ENCODE peak calls at places on chromosomes 5 and 9, in six cellular contexts. K is NCI-H1092 treated with DMSO at 0.1 percent for 48 hours, R is NAMALWA, U is GM12865, H is hippocampal formation, X is left colon. C is an unnamed sample.

GRCh38 chr5:90020575-90021535 is 388.7 kb downstream of the CETN3 start:
- DNase-seq in K (no peak), R (peak), U (peak), H (peak), X (no peak), C (peak)

GRCh38 chr5:100148239-100148638 is 386.9 kb upstream of the FAM174A start:
- DNase-seq in K (no peak), R (no peak), U (no peak), H (no peak), X (no peak), C (no peak)

GRCh38 chr5:39905356-39905755 is 480.6 kb upstream of the DAB2 start:
- DNase-seq in K (no peak), R (no peak), U (no peak), H (no peak), X (no peak), C (no peak)

GRCh38 chr5:94316916-94317838 is 301.2 kb downstream of the KIAA0825 start:
- DNase-seq in K (no peak), R (no peak), U (peak), H (no peak), X (no peak), C (no peak)

GRCh38 chr5:1193591-1193985 is 7.8 kb upstream of the SLC6A19 start:
- DNase-seq in K (no peak), R (no peak), U (no peak), H (no peak), X (peak), C (no peak)

GRCh38 chr9:88973281-88974045 is 17.8 kb upstream of the S1PR3 start:
- DNase-seq in K (no peak), R (no peak), U (no peak), H (no peak), X (no peak), C (no peak)

GRCh38 chr9:133023117-133023890 is 7.5 kb upstream of the GTF3C5 start:
- DNase-seq in K (no peak), R (peak), U (peak), H (no peak), X (peak), C (peak)

GRCh38 chr9:120891255-120891954 is 14.4 kb upstream of the PHF19 start:
- DNase-seq in K (no peak), R (no peak), U (no peak), H (no peak), X (no peak), C (no peak)

GRCh38 chr9:8660383-8660782 is 860.8 kb upstream of the DMAC1 start:
- DNase-seq in K (no peak), R (peak), U (no peak), H (no peak), X (peak), C (no peak)

GRCh38 chr5:37121027-37121426 is 128.1 kb downstream of the CPLANE1 start:
- DNase-seq in K (no peak), R (peak), U (no peak), H (no peak), X (no peak), C (no peak)

GRCh38 chr5:145056805-145057204 is 778.3 kb downstream of the PRELID2 start:
- DNase-seq in K (no peak), R (peak), U (peak), H (no peak), X (no peak), C (no peak)

GRCh38 chr5:129217179-129217578 is 122.6 kb downstream of the ISOC1 start:
- DNase-seq in K (no peak), R (no peak), U (no peak), H (no peak), X (no peak), C (no peak)